ENCODE peak calls at places on chromosomes 5 and 9, in nine cellular contexts. Y, X, V, W, U, C, D, Q and L are unnamed samples.

GRCh38 chr5:1730487-1730847 is 69.2 kb downstream of the MRPL36 start:
- DNase-seq in U (no peak), V (peak), D (no peak), W (no peak), X (no peak), C (no peak), Y (no peak), Q (no peak), L (no peak)

GRCh38 chr9:115923903-115924668 is 229.5 kb upstream of the PAPPA start:
- DNase-seq in Q (peak), C (peak), V (no peak), Y (no peak), W (peak), X (no peak), U (peak), D (peak), L (peak)

GRCh38 chr9:112554516-112554915 is 67.9 kb downstream of the KIAA1958 start:
- DNase-seq in Q (no peak), W (peak), V (no peak), C (peak), Y (no peak), U (no peak), D (peak), X (no peak), L (no peak)

GRCh38 chr5:67799732-67800234 is 415.8 kb upstream of the PIK3R1 start:
- DNase-seq in X (no peak), W (no peak), Y (peak), D (peak), Q (peak), C (no peak), U (peak), V (peak), L (no peak)

GRCh38 chr5:161442471-161442870 is 104.1 kb downstream of the GABRB2 start:
- DNase-seq in U (no peak), X (no peak), V (no peak), W (no peak), Q (no peak), C (no peak), D (no peak), Y (no peak), L (no peak)

GRCh38 chr5:93583799-93584530 is 943 bp downstream of the NR2F1 start:
- DNase-seq in W (peak), V (no peak), Q (no peak), U (no peak), Y (peak), C (no peak), X (no peak), D (peak), L (no peak)

GRCh38 chr5:151270599-151270998 is 17.6 kb downstream of the GM2A start:
- DNase-seq in U (peak), V (no peak), D (peak), X (peak), Y (no peak), W (peak), C (no peak), Q (no peak), L (no peak)

GRCh38 chr5:10300246-10300645 is 7.5 kb downstream of the CMBL start:
- DNase-seq in C (no peak), D (no peak), V (no peak), Y (no peak), Q (no peak), W (no peak), X (no peak), U (no peak), L (no peak)

GRCh38 chr9:4781408-4781807 is 11.3 kb upstream of the RCL1 start:
- DNase-seq in X (no peak), U (no peak), C (no peak), V (no peak), D (peak), W (no peak), Y (no peak), Q (no peak), L (no peak)

GRCh38 chr9:134644715-134645606 is 3.4 kb downstream of the COL5A1 start:
- DNase-seq in X (peak), C (peak), U (peak), Q (peak), D (peak), Y (peak), V (peak), W (peak), L (peak)

GRCh38 chr9:95103385-95104087 is 214.0 kb downstream of the FANCC start:
- DNase-seq in C (no peak), Q (no peak), D (no peak), W (no peak), X (no peak), Y (peak), U (no peak), V (peak), L (peak)

GRCh38 chr9:135230817-135231520 is 143.5 kb downstream of the OLFM1 start:
- DNase-seq in Q (no peak), W (no peak), C (no peak), Y (no peak), D (no peak), X (no peak), V (no peak), U (no peak), L (no peak)

GRCh38 chr9:20139755-20140154 is 350.9 kb upstream of the SLC24A2 start:
- DNase-seq in Q (no peak), U (no peak), D (no peak), C (no peak), X (no peak), V (no peak), Y (no peak), W (no peak), L (no peak)

GRCh38 chr9:33329117-33329563 is 38.8 kb downstream of the NFX1 start:
- DNase-seq in C (peak), Y (no peak), V (peak), X (peak), Q (peak), U (peak), D (peak), W (peak), L (peak)

GRCh38 chr9:136220017-136220729 is 15.2 kb upstream of the LHX3 start:
- DNase-seq in Y (no peak), Q (no peak), D (peak), V (no peak), U (no peak), C (no peak), X (no peak), W (peak), L (peak)

GRCh38 chr5:180352116-180352975 is 790 bp downstream of the GFPT2 start:
- DNase-seq in C (no peak), W (no peak), Y (peak), V (no peak), D (no peak), X (no peak), Q (no peak), U (no peak), L (no peak)

GRCh38 chr9:14336244-14336643 is 22.3 kb upstream of the NFIB start:
- DNase-seq in Y (no peak), D (no peak), C (no peak), U (no peak), V (no peak), X (no peak), W (no peak), Q (no peak), L (no peak)

DNA sequence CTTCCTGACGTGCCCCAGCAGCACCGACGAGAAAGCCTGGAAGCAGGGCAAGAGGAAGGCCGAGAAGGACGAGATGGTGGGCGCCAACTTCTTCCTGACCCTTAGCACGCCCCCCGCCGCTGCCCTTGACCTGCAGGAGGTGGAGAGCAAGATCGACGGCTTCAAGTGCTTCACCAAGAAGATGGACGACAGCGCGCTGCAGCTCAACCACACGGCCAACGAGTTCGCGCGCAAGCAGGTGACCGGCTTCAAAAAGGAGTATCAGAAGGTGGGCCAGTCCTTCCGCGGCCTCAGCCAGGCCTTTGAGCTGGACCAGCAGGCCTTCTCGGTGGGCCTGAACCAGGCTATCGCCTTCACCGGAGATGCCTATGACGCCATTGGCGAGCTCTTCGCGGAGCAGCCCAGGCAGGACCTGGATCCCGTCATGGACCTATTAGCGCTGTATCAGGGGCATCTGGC is 1.6 kb downstream of the SNX18 start:
- DNase-seq in C (no peak), Q (no peak), X (no peak), Y (peak), W (no peak), V (no peak), U (no peak), D (no peak), L (no peak)
- H3K4me3 ChIP-seq in C (peak), Q (peak), X (peak), Y (peak), W (peak), V (peak), U (peak), D (peak), L (peak)

GRCh38 chr5:112604741-112605390 is 132.8 kb upstream of the APC start:
- DNase-seq in X (no peak), D (peak), W (peak), V (no peak), U (no peak), Q (no peak), Y (no peak), C (no peak), L (no peak)
- TF ChIP-seq CTCF in X (no peak), D (peak), W (no peak), V (no peak), U (no peak), Q (peak), Y (peak), C (no peak), L (peak)

DNA sequence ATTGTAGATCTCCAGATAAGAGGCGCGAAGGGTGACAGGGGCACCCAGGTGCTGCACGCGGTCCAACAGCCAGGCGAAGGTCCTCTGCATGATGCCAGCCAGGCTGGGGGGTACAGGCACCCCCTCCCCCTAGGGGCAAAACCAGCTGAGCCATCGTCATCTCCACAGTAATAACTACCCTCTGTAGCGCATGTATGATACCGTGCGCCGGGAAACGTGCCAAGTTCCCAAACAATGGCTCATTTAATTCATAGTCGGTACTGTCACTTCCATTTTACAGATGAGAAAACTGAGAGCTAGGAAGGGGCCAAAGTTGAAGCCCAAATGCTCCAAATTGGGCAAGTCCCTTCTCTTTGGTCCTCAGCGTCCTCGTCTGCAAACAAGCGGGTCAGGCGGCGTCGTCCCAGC is 1.5 kb downstream of the KIF12 start:
- DNase-seq in C (no peak), Q (no peak), V (no peak), D (no peak), W (peak), X (no peak), U (no peak), Y (no peak), L (no peak)
- H3K4me3 ChIP-seq in C (peak), Q (no peak), V (peak), D (no peak), W (peak), X (peak), U (peak), Y (peak), L (peak)

GRCh38 chr9:18233776-18234445 is 240.0 kb upstream of the ADAMTSL1 start:
- DNase-seq in V (no peak), C (no peak), Q (no peak), D (no peak), X (no peak), Y (no peak), W (peak), U (no peak), L (no peak)

GRCh38 chr9:18228101-18228500 is 245.9 kb upstream of the ADAMTSL1 start:
- DNase-seq in W (no peak), Y (no peak), D (no peak), X (no peak), U (no peak), C (no peak), V (no peak), Q (no peak), L (no peak)

GRCh38 chr9:18235181-18235908 is 238.6 kb upstream of the ADAMTSL1 start:
- DNase-seq in W (peak), C (no peak), Q (no peak), Y (no peak), V (no peak), U (no peak), D (no peak), X (no peak), L (no peak)

GRCh38 chr9:18233311-18233710 is 240.6 kb upstream of the ADAMTSL1 start:
- DNase-seq in C (no peak), D (no peak), Q (no peak), X (no peak), V (no peak), Y (no peak), W (peak), U (no peak), L (no peak)

DNA sequence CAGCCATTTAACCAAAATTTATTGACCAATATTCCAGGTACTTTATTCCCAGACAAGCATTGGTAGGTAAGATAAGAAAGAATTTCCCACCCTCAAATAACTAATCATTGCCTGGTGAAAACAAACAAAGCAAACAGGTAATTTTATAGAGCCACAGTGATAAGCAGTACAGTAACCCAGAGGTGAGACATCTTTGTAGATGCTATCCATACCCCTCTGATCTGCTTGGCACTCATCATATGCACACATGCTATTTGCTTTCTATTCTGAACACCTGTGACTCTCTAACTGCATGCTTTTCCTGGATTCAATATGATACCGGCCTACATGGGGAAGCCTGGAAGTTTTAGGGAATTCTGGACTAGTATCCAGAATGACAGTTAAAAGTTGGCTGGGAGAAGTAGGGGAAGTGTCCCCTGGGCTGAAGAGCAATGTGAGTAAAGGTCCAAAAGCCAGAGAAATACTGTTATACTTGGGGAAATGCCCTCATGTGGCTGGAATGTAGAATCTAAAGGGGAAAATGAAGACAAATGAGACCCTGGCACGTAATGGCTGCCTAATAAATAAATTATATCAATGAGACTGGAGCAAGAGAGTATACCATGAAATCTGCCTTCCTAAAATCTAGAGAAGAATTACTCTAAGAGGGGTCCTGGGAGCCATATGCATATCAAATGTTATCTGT is 243.8 kb upstream of the ADAMTSL1 start:
- DNase-seq in W (no peak), X (no peak), U (no peak), Y (no peak), C (no peak), D (no peak), Q (no peak), V (no peak), L (no peak)
- TF ChIP-seq CTCF in W (no peak), X (no peak), U (peak), Y (no peak), C (peak), D (no peak), Q (no peak), V (no peak), L (no peak)